ENCODE peak calls at places on chromosomes 6 and 20, in five cellular contexts. F is heart left ventricle, M is lower leg skin, O is right lobe of liver, K is body of pancreas. W is an unnamed sample.

GRCh38 chr20:35615667-35616464 is at the start of gene SPAG4:
- DNase-seq in F (peak), M (peak), O (peak), K (peak), W (peak)

GRCh38 chr6:53567701-53568100 is 22.8 kb upstream of the GCLC start:
- DNase-seq in F (no peak), M (no peak), O (no peak), K (no peak), W (no peak)

GRCh38 chr6:70398783-70399730 is 14.3 kb upstream of the FAM135A start:
- DNase-seq in F (no peak), M (no peak), O (no peak), K (peak), W (no peak)

GRCh38 chr6:156710479-156710878 is 66.7 kb upstream of the ARID1B start:
- DNase-seq in F (no peak), M (no peak), O (no peak), K (no peak), W (no peak)

GRCh38 chr6:13924146-13924948 is 405 bp upstream of the RNF182 start:
- DNase-seq in F (peak), M (no peak), O (no peak), K (peak), W (no peak)

GRCh38 chr20:36173451-36173933 is 19.0 kb downstream of the EPB41L1 start:
- DNase-seq in F (no peak), M (no peak), O (no peak), K (no peak), W (no peak)

GRCh38 chr6:107361568-107362270 is 97.6 kb downstream of the PDSS2 start:
- DNase-seq in F (no peak), M (no peak), O (no peak), K (no peak), W (no peak)

GRCh38 chr6:104784884-104785283 is 74.8 kb downstream of the HACE1 start:
- DNase-seq in F (no peak), M (no peak), O (no peak), K (no peak), W (no peak)

GRCh38 chr6:26216015-26216885 is 129.0 kb downstream of the HFE start:
- DNase-seq in F (peak), M (peak), O (peak), K (peak), W (no peak)

GRCh38 chr6:155493694-155494143 is 38.1 kb upstream of the NOX3 start:
- DNase-seq in F (no peak), M (peak), O (no peak), K (peak), W (no peak)

GRCh38 chr6:150250826-150251225 is 108.0 kb downstream of the PPP1R14C start:
- DNase-seq in F (no peak), M (peak), O (no peak), K (no peak), W (no peak)

GRCh38 chr6:20455175-20456075 is 53.7 kb downstream of the E2F3 start:
- DNase-seq in F (no peak), M (no peak), O (peak), K (no peak), W (no peak)

GRCh38 chr20:56391596-56392281 is at the start of gene AURKA:
- DNase-seq in F (no peak), M (no peak), O (no peak), K (no peak), W (no peak)

GRCh38 chr20:62282877-62283503 is 19.8 kb upstream of the ADRM1 start:
- DNase-seq in F (peak), M (no peak), O (no peak), K (no peak), W (no peak)

GRCh38 chr6:87139236-87139635 is 16.1 kb upstream of the ZNF292 start:
- DNase-seq in F (no peak), M (no peak), O (no peak), K (peak), W (no peak)

GRCh38 chr6:167733740-167734661 is 92.7 kb upstream of the AFDN start:
- DNase-seq in F (no peak), M (peak), O (peak), K (peak), W (no peak)

GRCh38 chr6:108115598-108116058 is 41.1 kb upstream of the OSTM1 start:
- DNase-seq in F (no peak), M (no peak), O (peak), K (peak), W (no peak)

GRCh38 chr20:32513031-32513866 is 71.9 kb downstream of the NOL4L start:
- DNase-seq in F (no peak), M (no peak), O (no peak), K (no peak), W (no peak)

GRCh38 chr20:58457083-58457680 is 58.0 kb downstream of the APCDD1L start:
- DNase-seq in F (no peak), M (no peak), O (no peak), K (no peak), W (no peak)

GRCh38 chr20:7974785-7975435 is 34.7 kb upstream of the HAO1 start:
- DNase-seq in F (no peak), M (no peak), O (peak), K (no peak), W (no peak)

GRCh38 chr20:62246872-62247652 is 8.7 kb downstream of the OSBPL2 start:
- DNase-seq in F (peak), M (no peak), O (peak), K (peak), W (no peak)

GRCh38 chr6:106546322-106547052 is 82.8 kb downstream of the RTN4IP1 start:
- DNase-seq in F (no peak), M (no peak), O (no peak), K (no peak), W (no peak)

GRCh38 chr20:48697845-48698491 is 129.8 kb downstream of the PREX1 start:
- DNase-seq in F (peak), M (no peak), O (peak), K (peak), W (no peak)
- TF ChIP-seq POLR2A in F (no peak), M (no peak), O (no peak), K (no peak), W (no peak)

GRCh38 chr6:79184086-79184485 is 50.4 kb downstream of the HMGN3 start:
- DNase-seq in F (no peak), M (no peak), O (no peak), K (no peak), W (no peak)

GRCh38 chr6:79180082-79180481 is 54.4 kb downstream of the HMGN3 start:
- DNase-seq in F (no peak), M (no peak), O (no peak), K (no peak), W (no peak)
- H3K4me3 ChIP-seq in F (no peak), M (no peak), O (no peak), K (no peak), W (no peak)

GRCh38 chr6:42226251-42227143 is 8.8 kb upstream of the MRPS10 start:
- DNase-seq in F (no peak), M (no peak), O (no peak), K (no peak), W (no peak)
- TF ChIP-seq POLR2A in F (no peak), M (no peak), O (no peak), K (no peak), W (no peak)

DNA sequence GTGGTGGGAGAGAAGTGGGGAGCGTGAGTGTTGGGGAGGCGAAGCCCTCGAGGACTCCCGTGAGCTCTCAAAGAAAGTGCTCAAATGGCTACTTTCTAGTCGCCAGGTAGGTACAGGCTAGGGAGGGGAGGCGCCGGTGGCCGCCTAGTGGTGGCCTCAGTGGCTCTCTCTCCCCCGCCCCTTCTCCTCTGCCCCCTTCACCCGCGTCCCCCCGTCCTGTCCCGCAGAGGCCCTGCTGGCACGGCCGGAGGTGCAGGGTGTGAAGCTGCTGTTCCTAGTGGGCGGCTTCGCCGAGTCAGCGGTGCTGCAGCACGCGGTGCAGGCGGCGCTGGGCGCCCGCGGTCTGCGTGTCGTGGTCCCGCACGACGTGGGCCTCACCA is 16.3 kb downstream of the ADISSP start:
- DNase-seq in F (no peak), M (no peak), O (peak), K (no peak), W (no peak)
- H3K4me3 ChIP-seq in F (peak), M (no peak), O (no peak), K (no peak), W (peak)

DNA sequence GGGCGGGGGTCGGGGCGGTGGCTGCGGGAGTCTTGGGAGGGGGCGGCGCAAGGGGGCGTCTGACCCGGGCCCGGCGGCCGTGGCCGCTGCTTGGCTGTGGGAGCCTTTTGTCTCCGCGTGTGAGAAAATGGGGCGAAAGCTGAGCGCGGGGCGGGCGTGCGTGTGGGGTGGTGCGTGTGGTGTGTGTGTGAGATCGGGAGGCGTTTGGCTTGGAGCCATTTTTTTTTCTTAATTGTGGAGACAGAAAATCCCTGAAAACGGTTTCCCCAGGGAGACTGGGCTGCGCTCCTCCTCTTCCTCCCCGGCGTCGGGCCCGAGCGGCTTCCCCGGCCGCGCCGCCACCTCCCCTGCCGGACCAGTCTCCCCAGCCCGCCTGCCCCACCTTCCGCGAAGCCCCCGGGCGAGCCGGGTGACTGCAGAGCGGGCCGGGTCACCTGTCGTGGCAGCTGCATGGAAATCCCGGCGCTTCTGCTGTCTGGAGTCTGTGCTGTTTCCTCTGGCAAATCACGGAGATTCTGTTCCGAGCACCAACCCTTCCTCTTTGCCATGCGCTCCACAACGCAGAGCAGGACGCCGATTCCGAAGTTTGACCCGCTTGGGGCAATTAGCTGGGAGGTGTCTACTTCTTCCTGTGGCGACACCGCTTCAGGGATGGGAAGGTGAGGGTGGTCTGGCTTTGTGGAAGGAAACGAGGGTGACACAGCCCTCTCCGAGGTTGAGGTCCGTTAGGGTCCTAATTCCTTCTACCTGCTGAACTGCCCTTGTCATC is 64.5 kb downstream of the GTF2H5 start:
- DNase-seq in F (peak), M (peak), O (peak), K (peak), W (peak)
- TF ChIP-seq POLR2A in F (no peak), M (no peak), O (peak), K (peak), W (no peak)

GRCh38 chr6:109454483-109455160 is 950 bp downstream of the MICAL1 start:
- DNase-seq in F (peak), M (peak), O (no peak), K (no peak), W (peak)

GRCh38 chr6:109455161-109455501 is 441 bp downstream of the MICAL1 start:
- DNase-seq in F (no peak), M (no peak), O (no peak), K (no peak), W (no peak)

GRCh38 chr6:109452181-109452580 is 3.4 kb downstream of the MICAL1 start:
- DNase-seq in F (no peak), M (no peak), O (no peak), K (no peak), W (no peak)

GRCh38 chr6:109453156-109453555 is 2.4 kb downstream of the MICAL1 start:
- DNase-seq in F (no peak), M (no peak), O (no peak), K (no peak), W (no peak)

GRCh38 chr6:109453594-109454482 is 1.7 kb downstream of the MICAL1 start:
- DNase-seq in F (peak), M (no peak), O (no peak), K (no peak), W (no peak)
- H3K4me3 ChIP-seq in F (peak), M (no peak), O (no peak), K (no peak), W (peak)

GRCh38 chr6:33088931-33089640 is 13.3 kb downstream of the HLA-DPB1 start:
- DNase-seq in F (no peak), M (no peak), O (no peak), K (no peak), W (no peak)
- TF ChIP-seq POLR2A in F (no peak), M (no peak), O (no peak), K (no peak), W (no peak)

DNA sequence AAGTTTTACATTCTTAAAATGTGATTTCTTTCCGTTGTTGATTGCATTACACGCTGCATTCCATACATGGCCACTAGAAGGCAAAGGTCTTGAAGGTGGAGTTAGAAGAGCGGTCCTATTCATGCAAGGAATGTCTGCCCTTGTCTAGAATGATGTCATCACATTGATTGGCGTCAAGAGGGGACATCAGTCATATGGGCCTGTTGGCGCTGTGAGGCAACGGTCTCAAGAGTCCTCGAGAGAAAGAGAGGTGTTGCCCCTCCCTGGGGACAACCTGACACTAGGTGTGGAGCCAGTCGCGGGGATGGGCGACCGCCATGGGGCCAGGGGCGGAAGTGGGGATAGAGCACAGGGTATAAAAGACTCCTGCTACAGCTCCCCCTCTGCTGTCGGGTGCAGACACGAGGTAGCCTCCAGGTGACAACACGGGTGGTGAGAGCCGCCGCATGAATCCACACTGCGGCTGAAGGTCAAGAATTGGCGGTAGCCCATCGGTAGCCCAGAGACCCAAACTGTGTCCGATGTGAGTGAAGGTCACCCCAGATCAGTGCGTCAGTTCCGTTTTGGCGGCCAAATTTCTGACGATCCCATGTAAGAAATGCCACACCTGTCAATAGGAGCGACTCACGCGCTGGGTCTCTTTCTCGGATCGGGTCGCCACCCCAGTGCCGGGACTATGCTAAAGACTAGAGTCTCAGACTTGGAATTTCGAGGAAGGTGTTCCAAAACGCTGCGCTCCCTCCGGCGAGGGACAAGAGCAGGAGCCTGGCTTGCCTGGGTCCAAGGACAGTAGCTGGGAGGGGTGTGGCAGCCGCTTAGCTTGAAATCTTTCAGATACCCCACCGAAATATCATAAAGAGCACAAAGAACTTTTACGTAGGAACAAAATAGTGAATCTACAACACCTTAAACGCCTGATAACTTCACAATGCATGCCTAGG is 93.2 kb upstream of the ZNF184 start:
- DNase-seq in F (no peak), M (no peak), O (no peak), K (no peak), W (no peak)
- H3K4me3 ChIP-seq in F (no peak), M (no peak), O (no peak), K (no peak), W (no peak)

GRCh38 chr20:59835448-59836395 is 97.7 kb downstream of the SYCP2 start:
- DNase-seq in F (peak), M (no peak), O (no peak), K (peak), W (no peak)
- TF ChIP-seq POLR2A in F (no peak), M (no peak), O (no peak), K (no peak), W (no peak)